ENCODE peak calls at places on chromosome 18, in four cellular contexts. V is aorta, I is tibial artery, T is WERI-Rb-1. R is an unnamed sample.

GRCh38 chr18:6741290-6741689 is 11.8 kb downstream of the ARHGAP28 start:
- DNase-seq in I (peak; percentile 28), T (no peak), V (peak; percentile 49), R (no peak)

GRCh38 chr18:26908906-26909305 is 43.4 kb upstream of the AQP4 start:
- DNase-seq in I (no peak), T (no peak), V (no peak), R (no peak)

GRCh38 chr18:59006461-59007067 is 133.1 kb upstream of the SEC11C start:
- DNase-seq in V (peak; percentile 53), T (no peak), I (no peak), R (no peak)

GRCh38 chr18:34224423-34225217 is at the start of gene NOL4:
- DNase-seq in I (no peak), V (peak; percentile 45), T (peak; percentile 91), R (no peak)

GRCh38 chr18:967037-967576 is 62.4 kb downstream of the ADCYAP1 start:
- DNase-seq in I (no peak), V (no peak), T (no peak), R (no peak)

GRCh38 chr18:48834421-48835011 is 116.2 kb downstream of the SMAD7 start:
- DNase-seq in T (no peak), I (peak; percentile 91), V (peak; percentile 96), R (peak; percentile 40)

GRCh38 chr18:9066817-9067306 is 35.6 kb upstream of the NDUFV2 start:
- DNase-seq in T (no peak), V (no peak), I (no peak), R (no peak)

GRCh38 chr18:27769152-27769551 is 407.8 kb downstream of the CDH2 start:
- DNase-seq in I (no peak), T (no peak), V (no peak), R (no peak)

GRCh38 chr18:3889803-3890202 is 439.8 kb downstream of the TGIF1 start:
- DNase-seq in V (no peak), I (no peak), T (no peak), R (no peak)

GRCh38 chr18:64380117-64380516 is 231.2 kb upstream of the LINC00305 start:
- DNase-seq in T (no peak), V (no peak), I (no peak), R (no peak)

GRCh38 chr18:12307251-12307736 is 747 bp upstream of the TUBB6 start:
- DNase-seq in V (peak; percentile 79), T (no peak), I (peak; percentile 73), R (no peak)

GRCh38 chr18:27382477-27383216 is 197.5 kb upstream of the CHST9 start:
- DNase-seq in V (no peak), I (no peak), T (no peak), R (no peak)

GRCh38 chr18:34528177-34528576 is 181.9 kb upstream of the DTNA start:
- DNase-seq in V (no peak), T (no peak), I (no peak), R (no peak)

GRCh38 chr18:49690307-49690706 is 123.0 kb downstream of the ACAA2 start:
- DNase-seq in T (no peak), I (no peak), V (no peak), R (no peak)

GRCh38 chr18:73549236-73549635 is 598.4 kb downstream of the FBXO15 start:
- DNase-seq in V (no peak), T (no peak), I (no peak), R (no peak)

GRCh38 chr18:10365021-10365420 is 89.4 kb upstream of the APCDD1 start:
- DNase-seq in T (peak; percentile 62), V (no peak), I (no peak), R (no peak)

GRCh38 chr18:77374106-77374505 is 124.5 kb downstream of the GALR1 start:
- DNase-seq in T (no peak), I (no peak), V (no peak), R (no peak)
- H3K9me3 ChIP-seq in T (peaks cover 10% of the 10 kb centered on the region), I (no peaks in the 10 kb centered on the region), V (peaks cover 4% of the 10 kb centered on the region), R (no peaks in the 10 kb centered on the region)

DNA sequence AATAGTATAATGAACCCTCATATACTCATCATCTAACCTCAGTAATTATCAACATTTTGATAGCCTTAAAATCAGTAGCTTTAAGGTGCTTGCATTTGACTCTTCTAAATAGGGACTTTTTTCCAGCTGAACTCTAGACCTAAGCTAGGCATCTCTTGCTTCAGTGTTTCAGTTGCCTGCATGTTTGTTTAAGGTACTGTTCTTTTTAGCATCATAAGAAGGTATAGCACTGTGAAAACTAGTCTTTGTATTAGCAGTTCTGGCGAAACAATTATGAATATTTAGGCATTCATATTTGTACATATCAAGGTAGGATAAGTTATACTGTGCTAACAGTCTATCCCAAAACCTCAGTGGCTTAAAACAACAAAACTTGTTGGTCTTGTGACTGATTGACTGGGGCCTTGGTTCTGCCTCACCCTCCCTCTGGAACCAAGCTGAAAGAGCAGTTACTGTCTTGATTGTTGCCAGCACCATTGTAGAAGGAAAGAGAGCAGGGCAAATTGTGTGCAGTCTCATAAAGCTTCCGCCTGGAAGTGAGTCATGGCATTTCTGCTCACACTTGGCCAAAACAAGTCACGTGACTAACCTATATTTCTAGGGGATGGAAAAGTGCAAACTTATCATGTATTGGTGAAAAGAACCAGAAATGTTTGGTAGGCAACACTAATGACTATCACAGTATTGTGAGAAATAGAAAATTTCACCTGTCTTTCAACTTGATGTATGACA is 24.3 kb downstream of the GALNT1 start:
- DNase-seq in V (no peak), I (no peak), T (no peak), R (no peak)
- H3K9me3 ChIP-seq in V (no peaks in the 10 kb centered on the region), I (peaks cover 25% of the 10 kb centered on the region), T (peaks cover 5% of the 10 kb centered on the region), R (peaks cover 9% of the 10 kb centered on the region)

DNA sequence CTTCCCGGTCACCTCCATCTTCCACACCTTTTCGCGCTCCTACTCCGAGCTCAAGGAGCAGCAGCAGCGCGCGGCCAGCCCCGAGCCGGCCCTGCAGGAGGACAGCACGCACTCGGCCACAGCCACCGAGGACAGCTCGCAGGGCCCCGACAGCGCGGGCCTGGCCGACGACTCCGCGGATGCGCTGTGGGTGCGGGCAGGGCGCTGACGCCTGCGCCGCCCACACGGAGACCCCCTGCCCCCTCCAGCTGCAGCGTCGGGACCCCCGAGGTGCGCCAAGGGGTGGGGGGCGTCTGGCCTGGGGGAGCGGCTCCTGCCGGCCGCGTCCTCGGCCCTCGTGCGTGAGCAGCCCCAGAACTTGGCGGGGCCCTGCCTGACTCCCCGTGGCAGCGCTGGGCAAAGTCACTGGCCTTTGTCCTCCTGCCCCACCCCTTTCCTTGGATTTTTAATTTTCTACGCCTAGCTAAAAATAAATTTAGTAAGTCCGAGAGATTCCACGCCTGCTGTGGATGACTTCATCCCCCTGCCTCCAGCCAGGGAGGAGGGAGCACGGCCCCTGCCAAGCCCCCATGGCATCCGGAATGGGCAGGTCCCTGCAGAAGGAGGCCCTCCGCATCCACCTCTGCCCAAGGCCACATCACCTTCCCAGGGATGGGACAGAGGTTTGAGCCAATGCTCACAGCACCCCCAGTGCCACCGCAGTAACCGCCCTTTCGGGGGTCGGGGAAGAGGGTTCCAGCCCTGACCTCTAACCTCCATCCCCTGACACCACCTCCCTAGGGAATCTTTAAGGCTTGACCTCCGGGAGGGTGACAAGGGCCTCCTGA is 51.6 kb downstream of the SLC66A2 start:
- DNase-seq in I (no peak), T (no peak), V (peak; percentile 49), R (no peak)
- H3K9me3 ChIP-seq in I (peaks cover 79% of the 10 kb centered on the region), T (peaks cover 82% of the 10 kb centered on the region), V (peaks cover 3% of the 10 kb centered on the region), R (peaks cover 10% of the 10 kb centered on the region)

DNA sequence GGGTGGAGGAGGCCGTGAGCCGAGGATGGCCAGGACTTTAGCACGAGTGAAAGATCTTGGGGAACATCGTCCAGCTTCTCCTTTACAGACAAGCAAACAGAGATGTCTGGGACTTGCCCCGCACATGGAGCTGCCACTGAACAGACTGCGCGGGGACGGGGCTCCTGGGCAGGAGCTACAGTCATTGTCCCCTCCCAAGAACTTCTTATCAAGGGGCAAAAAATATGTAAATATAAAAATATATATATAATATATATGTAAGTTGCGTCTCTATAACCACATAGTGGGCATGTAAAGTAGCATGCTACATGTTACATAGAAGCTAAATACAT is 245.0 kb upstream of the SALL3 start:
- DNase-seq in T (no peak), I (no peak), V (no peak), R (no peak)
- H3K9me3 ChIP-seq in T (no peaks in the 10 kb centered on the region), I (no peaks in the 10 kb centered on the region), V (no peaks in the 10 kb centered on the region), R (no peaks in the 10 kb centered on the region)

DNA sequence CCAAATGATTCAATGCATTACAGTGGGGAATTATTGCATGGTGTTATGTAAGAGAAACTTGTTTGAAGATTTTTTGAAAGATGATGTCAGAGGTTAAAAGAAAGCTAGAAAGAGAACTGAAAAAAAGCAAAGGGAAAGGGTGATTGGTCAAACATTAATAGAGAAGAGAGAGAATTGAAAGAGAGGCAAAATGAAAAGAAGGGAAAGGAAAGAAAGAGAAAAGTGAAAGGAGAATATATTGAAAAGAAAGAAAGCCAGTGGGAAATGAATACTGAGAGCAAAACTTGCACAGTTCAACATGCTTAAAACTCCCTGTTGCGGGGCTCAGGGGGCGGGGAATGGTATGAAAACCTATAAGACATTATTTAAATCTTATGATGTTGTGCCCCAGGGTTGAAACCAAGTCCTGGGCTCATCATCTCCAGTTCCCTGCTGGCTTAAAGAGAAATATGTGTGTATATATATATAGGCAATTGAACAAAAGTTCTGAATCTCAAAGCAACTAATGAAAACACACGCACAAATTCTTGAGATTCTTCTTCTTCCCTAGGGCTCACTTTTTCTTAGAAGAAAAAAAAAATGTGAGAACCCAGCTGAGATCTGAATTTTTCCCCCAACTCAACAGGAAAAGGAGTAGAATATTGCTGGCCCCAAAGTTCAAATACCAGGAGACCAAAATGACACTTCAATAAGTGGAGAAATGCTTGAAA is 2045.9 kb upstream of the CELF4 start:
- DNase-seq in T (no peak), I (no peak), V (no peak), R (no peak)
- H3K9me3 ChIP-seq in T (no peaks in the 10 kb centered on the region), I (no peaks in the 10 kb centered on the region), V (no peaks in the 10 kb centered on the region), R (no peaks in the 10 kb centered on the region)